ENCODE peak calls at places on chromosomes 16 and 17, in nine cellular contexts. Q, O, S, R, J, L, Y, C and H are unnamed samples.
A peak's percentile ranks its signal among the peaks of the same experiment; 100 is the strongest.

GRCh38 chr17:54426287-54426886 is 474.3 kb upstream of the TOM1L1 start:
- DNase-seq in L (peak; percentile 5), S (no peak), Y (no peak), Q (no peak), O (no peak), C (peak; percentile 38), J (no peak), R (no peak), H (peak; percentile 10)

GRCh38 chr17:48478224-48479013 is 48.4 kb upstream of the SKAP1 start:
- DNase-seq in L (no peak), O (peak; percentile 76), R (no peak), C (no peak), J (no peak), S (no peak), Y (no peak), Q (no peak), H (peak; percentile 77)

GRCh38 chr17:68344701-68345136 is 53.4 kb downstream of the ARSG start:
- DNase-seq in R (no peak), J (no peak), O (no peak), S (no peak), Q (peak; percentile 21), C (no peak), Y (no peak), L (no peak), H (no peak)

GRCh38 chr17:53909802-53910201 is 87.1 kb downstream of the KIF2B start:
- DNase-seq in C (no peak), L (no peak), J (no peak), R (no peak), Q (no peak), S (no peak), O (no peak), Y (no peak), H (no peak)

GRCh38 chr17:2398655-2399571 is 1.9 kb downstream of the MNT start:
- DNase-seq in Y (peak; percentile 85), R (peak; percentile 69), S (peak; percentile 63), J (no peak), L (peak; percentile 79), O (peak; percentile 56), C (peak; percentile 68), Q (peak; percentile 61), H (peak; percentile 45)

GRCh38 chr16:85474808-85475207 is 138.3 kb upstream of the GSE1 start:
- DNase-seq in J (no peak), Q (no peak), O (no peak), L (no peak), Y (no peak), S (no peak), C (no peak), R (no peak), H (no peak)

GRCh38 chr17:19460695-19461094 is 49.7 kb downstream of the RNF112 start:
- DNase-seq in O (no peak), C (no peak), L (peak; percentile 38), S (no peak), Y (no peak), Q (peak; percentile 22), R (no peak), J (no peak), H (no peak)

GRCh38 chr17:41451154-41451728 is 10.5 kb upstream of the KRT38 start:
- DNase-seq in J (no peak), O (no peak), Q (no peak), R (no peak), C (peak; percentile 5), L (no peak), Y (no peak), S (no peak), H (no peak)

GRCh38 chr16:2043980-2044451 is 3.6 kb downstream of the NTHL1 start:
- DNase-seq in J (no peak), R (no peak), Y (peak; percentile 88), C (no peak), Q (peak; percentile 72), O (no peak), S (no peak), L (no peak), H (peak; percentile 54)

GRCh38 chr17:8123695-8124349 is at the start of gene HES7:
- DNase-seq in L (no peak), C (peak; percentile 4), R (peak; percentile 35), O (no peak), S (no peak), Y (no peak), Q (no peak), J (no peak), H (no peak)

GRCh38 chr17:43169561-43170139 is 1.4 kb upstream of the NBR1 start:
- DNase-seq in J (no peak), S (no peak), L (peak; percentile 47), Q (peak; percentile 42), Y (peak; percentile 62), O (no peak), R (peak; percentile 32), C (peak; percentile 7), H (peak; percentile 46)

GRCh38 chr17:296906-297690 is 55.5 kb downstream of the RPH3AL start:
- DNase-seq in Q (no peak), S (peak; percentile 12), Y (peak; percentile 27), L (no peak), J (no peak), C (no peak), O (no peak), R (no peak), H (no peak)

DNA sequence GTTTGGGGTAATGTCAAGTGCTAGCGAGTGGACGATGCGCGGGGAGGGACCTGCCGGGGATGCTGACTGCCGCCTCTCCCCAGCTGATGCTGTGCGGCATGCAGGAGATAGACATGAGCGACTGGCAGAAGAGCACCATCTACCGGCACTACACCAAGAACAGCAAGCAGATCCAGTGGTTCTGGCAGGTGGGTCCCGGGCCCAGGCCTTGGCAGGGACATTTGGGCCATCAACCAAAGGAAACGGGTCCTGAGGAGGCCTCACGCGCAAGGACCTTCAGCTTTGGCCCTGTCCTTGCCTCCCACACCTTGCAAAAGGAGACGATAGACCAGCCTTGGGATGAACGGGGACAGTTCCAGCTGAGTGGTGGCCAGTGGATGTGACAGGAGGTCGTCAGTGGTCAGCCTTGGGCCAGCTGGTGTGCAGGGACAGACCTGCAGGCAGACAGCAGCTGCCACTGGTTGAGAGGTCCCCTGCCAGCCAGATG is 13.6 kb upstream of the CLEC18A start:
- DNase-seq in R (no peak), J (no peak), C (peak; percentile 20), O (no peak), L (no peak), Y (no peak), S (no peak), Q (no peak), H (no peak)
- TF ChIP-seq CTCF in R (no peak), J (peak; percentile 28), C (peak; percentile 59), O (no peak), L (peak; percentile 30), Y (no peak), S (no peak), Q (no peak), H (no peak)

GRCh38 chr17:59534583-59534982 is 30.8 kb upstream of the DHX40 start:
- DNase-seq in S (no peak), O (no peak), Y (no peak), J (no peak), C (peak; percentile 46), Q (no peak), L (peak; percentile 6), R (no peak), H (peak; percentile 19)
- TF ChIP-seq CTCF in S (no peak), O (no peak), Y (no peak), J (no peak), C (peak; percentile 45), Q (no peak), L (no peak), R (no peak), H (no peak)

GRCh38 chr17:39563476-39563875 is 44.2 kb downstream of the NEUROD2 start:
- DNase-seq in O (no peak), R (no peak), Q (no peak), J (no peak), L (no peak), C (no peak), Y (no peak), S (no peak), H (no peak)

GRCh38 chr17:39568710-39569109 is 39.0 kb downstream of the NEUROD2 start:
- DNase-seq in R (no peak), Y (no peak), C (no peak), L (no peak), J (no peak), S (no peak), Q (no peak), O (no peak), H (no peak)

GRCh38 chr17:39566092-39566491 is 41.6 kb downstream of the NEUROD2 start:
- DNase-seq in R (no peak), Q (no peak), J (no peak), O (no peak), C (no peak), Y (no peak), L (no peak), S (no peak), H (no peak)

GRCh38 chr17:39564201-39564828 is 43.4 kb downstream of the NEUROD2 start:
- DNase-seq in Y (no peak), C (no peak), L (no peak), S (no peak), O (no peak), Q (no peak), R (no peak), J (no peak), H (no peak)
- TF ChIP-seq CTCF in Y (no peak), C (no peak), L (no peak), S (no peak), O (no peak), Q (no peak), R (no peak), J (no peak), H (no peak)

DNA sequence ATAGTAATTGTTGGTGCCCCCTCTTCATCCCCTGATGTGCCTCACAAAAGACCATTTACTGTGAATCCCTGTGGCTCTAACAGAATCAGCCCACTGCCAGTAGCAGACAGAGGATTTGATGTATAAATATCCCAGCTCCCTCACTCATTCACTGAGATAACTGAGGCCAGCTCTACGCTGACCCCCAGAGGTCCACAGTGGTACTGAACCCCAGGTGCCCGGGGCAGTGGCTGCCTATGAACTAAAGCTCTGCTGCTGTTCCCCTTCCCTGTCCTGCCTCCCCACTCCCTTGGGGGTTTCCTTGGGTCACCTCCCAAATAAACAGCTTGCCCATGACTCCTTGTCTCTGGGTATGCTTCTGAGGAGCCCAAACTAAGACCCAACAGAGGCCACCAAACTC is 295.8 kb downstream of the FOXL1 start:
- DNase-seq in C (peak; percentile 53), J (no peak), O (no peak), Q (no peak), Y (no peak), R (no peak), S (no peak), L (peak; percentile 32), H (peak; percentile 5)
- TF ChIP-seq CTCF in C (peak; percentile 60), J (peak; percentile 73), O (peak; percentile 74), Q (peak; percentile 47), Y (peak; percentile 27), R (no peak), S (no peak), L (peak; percentile 68), H (peak; percentile 72)

DNA sequence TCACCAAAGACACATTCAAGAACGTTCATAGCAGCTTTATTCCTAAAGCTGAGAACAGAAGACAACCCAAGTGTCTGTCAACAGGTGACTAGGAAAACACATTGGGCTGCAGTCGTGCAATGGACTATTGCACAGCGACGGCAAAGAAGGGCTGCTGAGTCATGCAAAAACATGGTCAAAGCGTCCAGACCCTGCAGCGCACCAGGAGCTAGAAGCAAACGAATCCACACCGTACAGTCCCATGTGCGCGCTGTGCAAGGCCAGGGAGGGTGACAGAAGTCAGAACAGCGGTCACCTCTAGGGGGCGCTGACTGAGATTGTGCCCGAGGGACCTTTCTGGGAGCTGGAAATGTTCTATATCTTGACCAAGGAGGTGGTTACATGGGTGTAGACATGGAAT is 266.4 kb downstream of the MAF start:
- DNase-seq in Q (peak; percentile 20), L (no peak), R (no peak), J (no peak), Y (no peak), S (no peak), C (no peak), O (no peak), H (no peak)
- TF ChIP-seq CTCF in Q (peak; percentile 34), L (no peak), R (no peak), J (no peak), Y (no peak), S (peak; percentile 8), C (peak; percentile 36), O (peak; percentile 51), H (peak; percentile 32)